ENCODE peak calls at places on chromosomes 13 and 19, in seven cellular contexts. One of them, this sample, is unnamed. For H3K9me2, the result is how much of the 10 kb centered on the place peaks cover.

GRCh38 chr13:34751492-34751891 is 190.6 kb upstream of the NBEA start:
- DNase-seq in PC-9: no peak
- DNase-seq in GM23248: no peak
- DNase-seq in hepatocyte: no peak
- DNase-seq in GM23338: no peak
- DNase-seq in MM.1S: no peak
- DNase-seq in HCT116: no peak
- DNase-seq in this sample: no peak

GRCh38 chr19:42440357-42441046 is 2.2 kb downstream of the CXCL17 start:
- DNase-seq in PC-9: peak
- DNase-seq in GM23248: peak
- DNase-seq in hepatocyte: peak
- DNase-seq in GM23338: peak
- DNase-seq in MM.1S: peak
- DNase-seq in HCT116: peak
- DNase-seq in this sample: peak

GRCh38 chr13:78603240-78603947 is at the start of gene POU4F1:
- DNase-seq in PC-9: no peak
- DNase-seq in GM23248: no peak
- DNase-seq in hepatocyte: peak
- DNase-seq in GM23338: peak
- DNase-seq in MM.1S: peak
- DNase-seq in HCT116: no peak
- DNase-seq in this sample: no peak

GRCh38 chr13:85367887-85368286 is 431.3 kb downstream of the SLITRK6 start:
- DNase-seq in PC-9: no peak
- DNase-seq in GM23248: no peak
- DNase-seq in hepatocyte: no peak
- DNase-seq in GM23338: no peak
- DNase-seq in MM.1S: no peak
- DNase-seq in HCT116: no peak
- DNase-seq in this sample: no peak

GRCh38 chr13:21134475-21134874 is 41.9 kb downstream of the SKA3 start:
- DNase-seq in PC-9: no peak
- DNase-seq in GM23248: no peak
- DNase-seq in hepatocyte: no peak
- DNase-seq in GM23338: no peak
- DNase-seq in MM.1S: no peak
- DNase-seq in HCT116: no peak
- DNase-seq in this sample: no peak

GRCh38 chr19:824885-825284 is 2.8 kb upstream of the AZU1 start:
- DNase-seq in PC-9: no peak
- DNase-seq in GM23248: no peak
- DNase-seq in hepatocyte: no peak
- DNase-seq in GM23338: no peak
- DNase-seq in MM.1S: no peak
- DNase-seq in HCT116: no peak
- DNase-seq in this sample: no peak

GRCh38 chr19:13366529-13367143 is 139.6 kb downstream of the CACNA1A start:
- DNase-seq in PC-9: peak
- DNase-seq in GM23248: peak
- DNase-seq in hepatocyte: no peak
- DNase-seq in GM23338: peak
- DNase-seq in MM.1S: peak
- DNase-seq in HCT116: peak
- DNase-seq in this sample: peak

GRCh38 chr19:40224342-40225148 is 1.9 kb downstream of the CCNP start:
- DNase-seq in PC-9: peak
- DNase-seq in GM23248: no peak
- DNase-seq in hepatocyte: no peak
- DNase-seq in GM23338: no peak
- DNase-seq in MM.1S: no peak
- DNase-seq in HCT116: peak
- DNase-seq in this sample: no peak

GRCh38 chr19:383922-384800 is 24.8 kb downstream of the C2CD4C start:
- DNase-seq in PC-9: no peak
- DNase-seq in GM23248: peak
- DNase-seq in hepatocyte: peak
- DNase-seq in GM23338: peak
- DNase-seq in MM.1S: no peak
- DNase-seq in HCT116: no peak
- DNase-seq in this sample: no peak

GRCh38 chr19:45809643-45810159 is 5.4 kb downstream of the RSPH6A start:
- DNase-seq in PC-9: peak
- DNase-seq in GM23248: peak
- DNase-seq in hepatocyte: no peak
- DNase-seq in GM23338: peak
- DNase-seq in MM.1S: peak
- DNase-seq in HCT116: no peak
- DNase-seq in this sample: peak

GRCh38 chr13:67118277-67118676 is 111.9 kb downstream of the PCDH9 start:
- DNase-seq in PC-9: no peak
- DNase-seq in GM23248: no peak
- DNase-seq in hepatocyte: no peak
- DNase-seq in GM23338: no peak
- DNase-seq in MM.1S: no peak
- DNase-seq in HCT116: no peak
- DNase-seq in this sample: no peak

GRCh38 chr19:41225238-41226052 is 6.4 kb downstream of the AXL start:
- DNase-seq in PC-9: peak
- DNase-seq in GM23248: peak
- DNase-seq in hepatocyte: peak
- DNase-seq in GM23338: peak
- DNase-seq in MM.1S: no peak
- DNase-seq in HCT116: peak
- DNase-seq in this sample: peak

GRCh38 chr13:113603116-113603710 is 18.7 kb downstream of the TFDP1 start:
- DNase-seq in PC-9: no peak
- DNase-seq in GM23248: no peak
- DNase-seq in hepatocyte: no peak
- DNase-seq in GM23338: no peak
- DNase-seq in MM.1S: no peak
- DNase-seq in HCT116: no peak
- DNase-seq in this sample: no peak

GRCh38 chr13:102913924-102914628 is 68.2 kb downstream of the ERCC5 start:
- DNase-seq in PC-9: no peak
- DNase-seq in GM23248: peak
- DNase-seq in hepatocyte: no peak
- DNase-seq in GM23338: no peak
- DNase-seq in MM.1S: no peak
- DNase-seq in HCT116: no peak
- DNase-seq in this sample: peak

GRCh38 chr13:95420501-95420900 is 119.2 kb upstream of the ABCC4 start:
- DNase-seq in PC-9: no peak
- DNase-seq in GM23248: no peak
- DNase-seq in hepatocyte: no peak
- DNase-seq in GM23338: peak
- DNase-seq in MM.1S: no peak
- DNase-seq in HCT116: no peak
- DNase-seq in this sample: no peak

GRCh38 chr13:44383945-44384344 is 10.3 kb downstream of the SERP2 start:
- DNase-seq in PC-9: no peak
- DNase-seq in GM23248: no peak
- DNase-seq in hepatocyte: no peak
- DNase-seq in GM23338: no peak
- DNase-seq in MM.1S: no peak
- DNase-seq in HCT116: no peak
- DNase-seq in this sample: no peak

GRCh38 chr19:50741179-50741933 is 18.2 kb downstream of the CLEC11A start:
- DNase-seq in PC-9: no peak
- DNase-seq in GM23248: no peak
- DNase-seq in hepatocyte: peak
- DNase-seq in GM23338: no peak
- DNase-seq in MM.1S: no peak
- DNase-seq in HCT116: no peak
- DNase-seq in this sample: no peak

GRCh38 chr13:109158383-109158782 is 529.0 kb downstream of the MYO16 start:
- DNase-seq in PC-9: no peak
- DNase-seq in GM23248: no peak
- DNase-seq in hepatocyte: no peak
- DNase-seq in GM23338: no peak
- DNase-seq in MM.1S: no peak
- DNase-seq in HCT116: no peak
- DNase-seq in this sample: peak

GRCh38 chr13:20713014-20713376 is 9.5 kb downstream of the IL17D start:
- DNase-seq in PC-9: no peak
- DNase-seq in GM23248: peak
- DNase-seq in hepatocyte: no peak
- DNase-seq in GM23338: peak
- DNase-seq in MM.1S: peak
- DNase-seq in HCT116: no peak
- DNase-seq in this sample: no peak

GRCh38 chr19:4014541-4015491 is 7.3 kb downstream of the PIAS4 start:
- DNase-seq in PC-9: no peak
- DNase-seq in GM23248: no peak
- DNase-seq in hepatocyte: peak
- DNase-seq in GM23338: peak
- DNase-seq in MM.1S: no peak
- DNase-seq in HCT116: no peak
- DNase-seq in this sample: no peak
- H3K4me2 ChIP-seq in PC-9: no peak
- H3K4me2 ChIP-seq in GM23248: no peak
- H3K4me2 ChIP-seq in hepatocyte: peak
- H3K4me2 ChIP-seq in GM23338: no peak
- H3K4me2 ChIP-seq in MM.1S: no peak
- H3K4me2 ChIP-seq in HCT116: no peak
- H3K4me2 ChIP-seq in this sample: no peak

GRCh38 chr13:98752942-98753290 is 444 bp upstream of the SLC15A1 start:
- DNase-seq in PC-9: no peak
- DNase-seq in GM23248: no peak
- DNase-seq in hepatocyte: no peak
- DNase-seq in GM23338: no peak
- DNase-seq in MM.1S: no peak
- DNase-seq in HCT116: no peak
- DNase-seq in this sample: no peak
- TF ChIP-seq EZH2 in PC-9: no peak
- TF ChIP-seq EZH2 in GM23248: no peak
- TF ChIP-seq EZH2 in hepatocyte: no peak
- TF ChIP-seq EZH2 in GM23338: no peak
- TF ChIP-seq EZH2 in MM.1S: no peak
- TF ChIP-seq EZH2 in HCT116: no peak
- TF ChIP-seq EZH2 in this sample: no peak

GRCh38 chr19:2359992-2360875 is at the start of gene TMPRSS9:
- DNase-seq in PC-9: no peak
- DNase-seq in GM23248: no peak
- DNase-seq in hepatocyte: no peak
- DNase-seq in GM23338: no peak
- DNase-seq in MM.1S: no peak
- DNase-seq in HCT116: no peak
- DNase-seq in this sample: no peak

GRCh38 chr19:2362970-2363300 is 2.9 kb downstream of the TMPRSS9 start:
- DNase-seq in PC-9: no peak
- DNase-seq in GM23248: no peak
- DNase-seq in hepatocyte: no peak
- DNase-seq in GM23338: no peak
- DNase-seq in MM.1S: no peak
- DNase-seq in HCT116: no peak
- DNase-seq in this sample: no peak

GRCh38 chr19:2362039-2362969 is 2.2 kb downstream of the TMPRSS9 start:
- DNase-seq in PC-9: no peak
- DNase-seq in GM23248: no peak
- DNase-seq in hepatocyte: no peak
- DNase-seq in GM23338: no peak
- DNase-seq in MM.1S: no peak
- DNase-seq in HCT116: no peak
- DNase-seq in this sample: no peak

GRCh38 chr19:2360876-2361232 is 789 bp downstream of the TMPRSS9 start:
- DNase-seq in PC-9: no peak
- DNase-seq in GM23248: no peak
- DNase-seq in hepatocyte: no peak
- DNase-seq in GM23338: no peak
- DNase-seq in MM.1S: no peak
- DNase-seq in HCT116: no peak
- DNase-seq in this sample: no peak

DNA sequence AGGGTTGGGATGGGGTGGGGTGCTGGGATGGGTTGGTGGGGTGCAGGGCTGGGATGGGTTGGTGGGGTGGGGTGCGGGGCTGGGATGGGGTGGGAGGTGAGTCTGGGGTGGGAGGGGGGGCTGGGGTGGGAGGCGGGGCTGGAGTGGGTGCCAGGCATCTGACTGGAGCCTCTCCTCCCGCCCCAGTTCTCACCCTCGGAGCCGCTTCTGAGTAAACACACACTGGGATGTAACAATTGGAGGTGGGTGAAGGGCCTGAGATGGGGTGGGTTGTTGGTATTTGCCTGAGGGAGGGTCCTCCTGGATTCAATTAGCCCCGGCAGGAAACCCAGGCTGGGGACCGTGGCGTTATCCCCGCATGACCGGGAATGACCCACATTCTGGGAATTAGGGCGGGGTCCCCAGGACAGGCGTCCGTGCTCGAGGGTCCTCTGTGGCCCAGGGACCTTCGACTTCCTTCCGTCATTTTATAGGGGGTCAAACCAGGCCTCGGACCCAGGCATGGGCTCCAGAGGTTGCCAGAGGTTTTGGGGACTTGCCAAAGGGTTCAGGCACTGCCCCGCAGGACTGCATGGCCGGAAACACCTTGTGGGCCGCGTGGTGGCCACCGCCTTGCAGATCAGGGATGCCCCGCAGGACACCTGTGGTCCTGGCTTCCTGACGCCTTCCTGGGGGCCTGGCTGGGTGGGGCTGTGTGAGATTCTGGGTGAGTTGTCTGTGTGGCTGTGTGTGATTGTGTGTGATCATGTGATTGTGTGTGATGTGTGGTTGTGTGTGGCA is 1.4 kb downstream of the TMPRSS9 start:
- DNase-seq in PC-9: no peak
- DNase-seq in GM23248: peak
- DNase-seq in hepatocyte: no peak
- DNase-seq in GM23338: no peak
- DNase-seq in MM.1S: no peak
- DNase-seq in HCT116: no peak
- DNase-seq in this sample: no peak
- H3K9me2 ChIP-seq in PC-9: under half
- H3K9me2 ChIP-seq in GM23248: under half
- H3K9me2 ChIP-seq in hepatocyte: under half
- H3K9me2 ChIP-seq in GM23338: under half
- H3K9me2 ChIP-seq in MM.1S: under half
- H3K9me2 ChIP-seq in HCT116: under half
- H3K9me2 ChIP-seq in this sample: under half

GRCh38 chr19:19492026-19492610 is 23.2 kb downstream of the TSSK6 start:
- DNase-seq in PC-9: no peak
- DNase-seq in GM23248: no peak
- DNase-seq in hepatocyte: no peak
- DNase-seq in GM23338: no peak
- DNase-seq in MM.1S: no peak
- DNase-seq in HCT116: no peak
- DNase-seq in this sample: no peak

GRCh38 chr19:19488875-19489690 is 26.3 kb downstream of the TSSK6 start:
- DNase-seq in PC-9: peak
- DNase-seq in GM23248: peak
- DNase-seq in hepatocyte: peak
- DNase-seq in GM23338: peak
- DNase-seq in MM.1S: peak
- DNase-seq in HCT116: peak
- DNase-seq in this sample: peak

GRCh38 chr19:19489804-19490204 is 25.5 kb downstream of the TSSK6 start:
- DNase-seq in PC-9: no peak
- DNase-seq in GM23248: no peak
- DNase-seq in hepatocyte: peak
- DNase-seq in GM23338: peak
- DNase-seq in MM.1S: no peak
- DNase-seq in HCT116: no peak
- DNase-seq in this sample: no peak

GRCh38 chr19:19491321-19492025 is 23.9 kb downstream of the TSSK6 start:
- DNase-seq in PC-9: no peak
- DNase-seq in GM23248: no peak
- DNase-seq in hepatocyte: no peak
- DNase-seq in GM23338: no peak
- DNase-seq in MM.1S: no peak
- DNase-seq in HCT116: no peak
- DNase-seq in this sample: no peak

GRCh38 chr19:19490247-19490968 is 24.9 kb downstream of the TSSK6 start:
- DNase-seq in PC-9: peak
- DNase-seq in GM23248: peak
- DNase-seq in hepatocyte: peak
- DNase-seq in GM23338: peak
- DNase-seq in MM.1S: peak
- DNase-seq in HCT116: peak
- DNase-seq in this sample: peak
- H3K4me2 ChIP-seq in PC-9: peak
- H3K4me2 ChIP-seq in GM23248: peak
- H3K4me2 ChIP-seq in hepatocyte: peak
- H3K4me2 ChIP-seq in GM23338: no peak
- H3K4me2 ChIP-seq in MM.1S: no peak
- H3K4me2 ChIP-seq in HCT116: peak
- H3K4me2 ChIP-seq in this sample: no peak